ENCODE peak calls at places on chromosome 1, in ten cellular contexts. E, D, S, F, C, I, V, W, B and J are unnamed samples.
A peak's percentile ranks its signal among the peaks of the same experiment; 100 is the strongest.

GRCh38 chr1:232316864-232317263 is 313.1 kb downstream of the SIPA1L2 start:
- DNase-seq in E (no peak), D (no peak), S (no peak), F (peak; percentile 42), C (no peak), I (peak; percentile 30), V (no peak), W (no peak), B (no peak), J (no peak)

GRCh38 chr1:51750729-51751128 is 127.8 kb downstream of the NRDC start:
- DNase-seq in E (no peak), D (no peak), S (no peak), F (peak; percentile 9), C (no peak), I (peak; percentile 80), V (peak; percentile 41), W (no peak), B (no peak), J (no peak)

GRCh38 chr1:200328379-200328778 is 81.5 kb downstream of the ZNF281 start:
- DNase-seq in E (no peak), D (no peak), S (no peak), F (no peak), C (no peak), I (no peak), V (no peak), W (peak; percentile 55), B (no peak), J (no peak)

GRCh38 chr1:162973381-162973795 is 95.8 kb upstream of the RGS4 start:
- DNase-seq in E (no peak), D (no peak), S (no peak), F (peak; percentile 75), C (no peak), I (peak; percentile 90), V (peak; percentile 73), W (peak; percentile 96), B (no peak), J (no peak)

GRCh38 chr1:157715736-157716135 is 15.2 kb upstream of the FCRL3 start:
- DNase-seq in E (no peak), D (no peak), S (no peak), F (no peak), C (no peak), I (no peak), V (no peak), W (no peak), B (no peak), J (no peak)

GRCh38 chr1:25858906-25859789 is at the start of gene AUNIP:
- DNase-seq in E (peak; percentile 81), D (peak; percentile 98), S (peak; percentile 96), F (peak; percentile 91), C (peak; percentile 71), I (peak; percentile 97), V (peak; percentile 89), W (peak; percentile 71), B (peak; percentile 82), J (peak; percentile 94)

GRCh38 chr1:218347713-218348627 is 2.8 kb downstream of the TGFB2 start:
- DNase-seq in E (no peak), D (no peak), S (peak; percentile 72), F (peak; percentile 65), C (no peak), I (peak; percentile 31), V (peak; percentile 77), W (peak; percentile 81), B (peak; percentile 84), J (no peak)

GRCh38 chr1:67646145-67647035 is 38.6 kb upstream of the GADD45A start:
- DNase-seq in E (no peak), D (peak; percentile 61), S (peak; percentile 56), F (peak; percentile 45), C (no peak), I (peak; percentile 11), V (no peak), W (peak; percentile 51), B (no peak), J (peak; percentile 85)

GRCh38 chr1:171195781-171196180 is 10.7 kb downstream of the FMO2 start:
- DNase-seq in E (no peak), D (no peak), S (no peak), F (no peak), C (peak; percentile 8), I (no peak), V (no peak), W (no peak), B (no peak), J (no peak)

GRCh38 chr1:224884428-224884827 is 45.0 kb upstream of the DNAH14 start:
- DNase-seq in E (no peak), D (no peak), S (peak; percentile 69), F (peak; percentile 60), C (no peak), I (no peak), V (no peak), W (peak; percentile 49), B (peak; percentile 28), J (no peak)

GRCh38 chr1:150981177-150981804 is 801 bp upstream of the ANXA9 start:
- DNase-seq in E (peak; percentile 95), D (no peak), S (peak; percentile 65), F (no peak), C (peak; percentile 87), I (peak; percentile 33), V (peak; percentile 51), W (no peak), B (no peak), J (peak; percentile 76)

GRCh38 chr1:172638885-172639831 is 19.7 kb upstream of the FASLG start:
- DNase-seq in E (no peak), D (peak; percentile 22), S (no peak), F (peak; percentile 77), C (peak; percentile 24), I (peak; percentile 93), V (peak; percentile 97), W (peak; percentile 100), B (peak; percentile 40), J (no peak)

GRCh38 chr1:206839857-206840256 is 25.6 kb upstream of the IL20 start:
- DNase-seq in E (no peak), D (no peak), S (peak; percentile 56), F (peak; percentile 80), C (no peak), I (peak; percentile 63), V (no peak), W (peak; percentile 83), B (peak; percentile 7), J (no peak)

GRCh38 chr1:61980561-61980960 is 214.1 kb upstream of the L1TD1 start:
- DNase-seq in E (peak; percentile 40), D (peak; percentile 11), S (no peak), F (peak; percentile 5), C (no peak), I (no peak), V (peak; percentile 27), W (no peak), B (peak; percentile 2), J (peak; percentile 42)

GRCh38 chr1:60894121-60894520 is 188.2 kb upstream of the NFIA start:
- DNase-seq in E (no peak), D (no peak), S (no peak), F (no peak), C (no peak), I (no peak), V (no peak), W (no peak), B (no peak), J (peak; percentile 51)

GRCh38 chr1:3959361-3959760 is 59.3 kb upstream of the C1orf174 start:
- DNase-seq in E (no peak), D (no peak), S (no peak), F (no peak), C (no peak), I (no peak), V (no peak), W (no peak), B (no peak), J (peak; percentile 44)
- H3K9me3 ChIP-seq in E (no peaks in the 10 kb centered on the region), D (no peaks in the 10 kb centered on the region), S (no peaks in the 10 kb centered on the region), F (no peaks in the 10 kb centered on the region), C (no peaks in the 10 kb centered on the region), I (no peaks in the 10 kb centered on the region), V (no peaks in the 10 kb centered on the region), W (no peaks in the 10 kb centered on the region), B (no peaks in the 10 kb centered on the region), J (no peaks in the 10 kb centered on the region)

GRCh38 chr1:78153092-78153736 is 107.4 kb downstream of the GIPC2 start:
- DNase-seq in E (no peak), D (no peak), S (no peak), F (no peak), C (no peak), I (no peak), V (no peak), W (no peak), B (no peak), J (no peak)

GRCh38 chr1:78157162-78157561 is 111.4 kb downstream of the GIPC2 start:
- DNase-seq in E (no peak), D (no peak), S (no peak), F (peak; percentile 35), C (no peak), I (peak; percentile 54), V (peak; percentile 20), W (peak; percentile 44), B (no peak), J (no peak)

GRCh38 chr1:78155121-78155520 is 109.4 kb downstream of the GIPC2 start:
- DNase-seq in E (peak; percentile 78), D (no peak), S (no peak), F (no peak), C (no peak), I (no peak), V (no peak), W (no peak), B (no peak), J (peak; percentile 72)
- H3K4me2 ChIP-seq in E (no peak overlapping the region), D (no peak overlapping the region), S (no peak overlapping the region), F (no peak overlapping the region), C (no peak overlapping the region), I (no peak overlapping the region), V (no peak overlapping the region), W (no peak overlapping the region), B (no peak overlapping the region), J (peak overlapping the region; percentile 47)

GRCh38 chr1:234375672-234376071 is 2.4 kb downstream of the COA6 start:
- DNase-seq in E (no peak), D (no peak), S (no peak), F (no peak), C (no peak), I (no peak), V (no peak), W (no peak), B (no peak), J (no peak)
- H3K9me3 ChIP-seq in E (no peaks in the 10 kb centered on the region), D (no peaks in the 10 kb centered on the region), S (no peaks in the 10 kb centered on the region), F (no peaks in the 10 kb centered on the region), C (no peaks in the 10 kb centered on the region), I (no peaks in the 10 kb centered on the region), V (no peaks in the 10 kb centered on the region), W (no peaks in the 10 kb centered on the region), B (no peaks in the 10 kb centered on the region), J (no peaks in the 10 kb centered on the region)

DNA sequence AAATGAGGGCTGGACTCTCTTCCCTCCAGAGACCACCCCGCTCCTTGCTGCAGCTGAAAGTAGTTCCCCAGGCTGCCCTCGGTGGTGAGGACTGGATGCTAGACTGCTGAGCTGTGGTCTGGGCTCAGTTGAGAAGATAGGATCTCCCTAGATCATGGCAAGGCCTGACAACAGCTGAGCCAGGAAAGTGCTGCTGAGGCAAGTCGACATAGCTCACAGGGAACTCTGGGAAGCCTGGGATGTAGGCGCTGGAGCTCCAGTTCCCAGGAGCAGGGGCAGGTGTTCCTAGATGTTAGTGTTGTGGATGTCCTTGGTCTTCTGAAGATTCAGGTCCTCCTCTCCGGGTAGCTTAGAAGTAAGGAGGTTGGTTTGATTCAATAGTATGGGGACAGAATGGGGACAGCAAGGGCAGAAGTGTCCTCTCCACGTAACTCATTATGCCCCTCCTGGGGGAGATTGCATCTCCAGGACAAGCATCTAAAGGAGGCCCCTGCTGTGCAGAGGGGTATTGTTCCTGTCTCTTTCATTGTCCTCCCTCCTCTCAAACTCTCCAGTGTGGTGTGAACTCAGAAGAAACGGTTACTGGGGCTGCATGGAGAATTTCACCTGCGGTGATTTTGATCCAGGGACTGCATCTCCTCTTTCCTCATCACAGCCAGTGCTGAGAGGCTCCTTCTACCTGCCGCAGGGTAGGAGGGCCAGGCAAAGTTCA is 3.7 kb downstream of the CYB561D1 start:
- DNase-seq in E (no peak), D (no peak), S (no peak), F (no peak), C (no peak), I (no peak), V (no peak), W (no peak), B (no peak), J (peak; percentile 49)
- H3K4me2 ChIP-seq in E (no peak overlapping the region), D (no peak overlapping the region), S (no peak overlapping the region), F (no peak overlapping the region), C (no peak overlapping the region), I (no peak overlapping the region), V (no peak overlapping the region), W (no peak overlapping the region), B (no peak overlapping the region), J (peak overlapping the region; percentile 71)